ENCODE peak calls at places on chromosomes 11 and 22, in nine cellular contexts. G is NB4; M is body of pancreas; B is CD8-positive, alpha-beta memory T cell; U is SJSA1; E is GM23248; A is RWPE2; Z is retinal pigment epithelial cell; V is fibroblast of the aortic adventitia. S is an unnamed sample.

GRCh38 chr11:68142441-68143309 is 21.5 kb upstream of the CHKA start:
- DNase-seq in G (no peak), M (no peak), B (no peak), U (no peak), E (no peak), A (peak; percentile 39), Z (no peak), V (no peak), S (no peak)

GRCh38 chr11:69400769-69401590 is 80.5 kb upstream of the LINC01488 start:
- DNase-seq in G (peak; percentile 50), M (no peak), B (no peak), U (no peak), E (no peak), A (no peak), Z (no peak), V (no peak), S (peak; percentile 58)

GRCh38 chr11:74871037-74871436 is 77.9 kb downstream of the XRRA1 start:
- DNase-seq in G (peak; percentile 13), M (no peak), B (no peak), U (no peak), E (no peak), A (no peak), Z (no peak), V (peak; percentile 19), S (no peak)

GRCh38 chr22:26835929-26836528 is 178.6 kb downstream of the MIAT start:
- DNase-seq in G (peak; percentile 50), M (peak; percentile 51), B (no peak), U (peak; percentile 66), E (peak; percentile 57), A (no peak), Z (no peak), V (peak; percentile 53), S (peak; percentile 80)

GRCh38 chr11:103284260-103284659 is 175.0 kb downstream of the DYNC2H1 start:
- DNase-seq in G (no peak), M (no peak), B (no peak), U (no peak), E (no peak), A (no peak), Z (no peak), V (no peak), S (no peak)

GRCh38 chr11:100247701-100248100 is 439.4 kb upstream of the ARHGAP42 start:
- DNase-seq in G (no peak), M (no peak), B (no peak), U (no peak), E (no peak), A (no peak), Z (no peak), V (no peak), S (no peak)

GRCh38 chr11:16776716-16777115 is 38.3 kb downstream of the C11orf58 start:
- DNase-seq in G (no peak), M (no peak), B (no peak), U (peak; percentile 42), E (peak; percentile 18), A (no peak), Z (peak; percentile 51), V (peak; percentile 74), S (peak; percentile 83)

GRCh38 chr22:36365020-36365411 is 22.8 kb downstream of the MYH9 start:
- DNase-seq in G (peak; percentile 83), M (peak; percentile 68), B (peak; percentile 87), U (peak; percentile 97), E (peak; percentile 97), A (peak; percentile 90), Z (peak; percentile 84), V (peak; percentile 95), S (peak; percentile 94)

DNA sequence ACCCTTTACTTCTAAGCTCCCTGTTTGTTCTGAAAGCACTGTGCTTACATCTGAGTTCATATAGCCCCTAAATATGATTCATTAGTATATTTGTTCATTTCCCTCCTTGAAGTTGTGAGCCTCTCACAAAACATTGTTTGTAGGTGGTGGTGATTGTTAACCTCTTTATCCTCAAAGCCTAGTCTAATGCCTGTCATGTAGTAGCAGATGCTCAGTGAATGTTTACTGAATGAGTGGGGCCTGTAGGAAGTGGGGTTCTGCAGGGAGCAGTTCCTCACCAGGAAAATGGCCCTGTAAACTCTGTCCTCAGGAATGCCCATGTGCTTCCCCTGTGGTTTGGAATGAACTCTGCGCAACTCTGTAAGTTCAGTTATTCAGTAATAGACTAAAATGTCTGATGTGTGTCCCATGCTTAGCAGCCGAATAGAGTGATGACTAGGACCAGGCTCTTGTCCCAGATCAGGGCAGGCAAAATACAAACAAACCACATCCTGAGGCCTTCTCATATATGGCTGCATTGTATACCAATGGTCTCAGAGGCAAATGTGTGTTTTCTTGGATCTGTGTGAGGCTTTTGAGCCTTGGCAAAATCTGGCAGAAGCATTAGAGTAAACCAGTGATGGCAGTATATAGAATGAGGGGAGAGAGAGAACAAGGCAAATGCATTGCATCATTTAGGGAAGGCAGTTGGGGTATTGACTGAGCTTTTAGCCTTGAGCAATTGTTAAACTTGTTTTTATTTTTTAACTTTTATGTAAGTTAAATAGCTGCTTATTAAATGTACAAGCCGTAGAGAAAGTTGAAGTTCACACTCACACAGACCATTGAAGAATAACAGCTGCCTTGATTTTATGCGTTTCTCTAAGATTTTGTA is 91.4 kb upstream of the BIRC3 start:
- DNase-seq in G (no peak), M (no peak), B (no peak), U (peak; percentile 37), E (peak; percentile 91), A (no peak), Z (peak; percentile 55), V (peak; percentile 85), S (peak; percentile 78)
- H3K4me3 ChIP-seq in G (no peak overlapping the region), M (no peak overlapping the region), B (no peak overlapping the region), U (no peak overlapping the region), E (no peak overlapping the region), A (no peak overlapping the region), Z (no peak overlapping the region), V (peak overlapping the region; percentile 11), S (peak overlapping the region; percentile 31)

GRCh38 chr11:12261551-12261950 is 115.8 kb upstream of the PARVA start:
- DNase-seq in G (no peak), M (no peak), B (no peak), U (no peak), E (no peak), A (no peak), Z (no peak), V (no peak), S (peak; percentile 4)

GRCh38 chr11:12260731-12261521 is 116.4 kb upstream of the PARVA start:
- DNase-seq in G (no peak), M (no peak), B (no peak), U (no peak), E (no peak), A (no peak), Z (no peak), V (no peak), S (peak; percentile 66)

GRCh38 chr11:12259956-12260355 is 117.4 kb upstream of the PARVA start:
- DNase-seq in G (no peak), M (no peak), B (no peak), U (no peak), E (no peak), A (no peak), Z (no peak), V (no peak), S (peak; percentile 4)

GRCh38 chr11:12253843-12254281 is 123.5 kb upstream of the PARVA start:
- DNase-seq in G (no peak), M (peak; percentile 84), B (no peak), U (no peak), E (no peak), A (no peak), Z (no peak), V (no peak), S (peak; percentile 13)

GRCh38 chr11:12258451-12258850 is 118.9 kb upstream of the PARVA start:
- DNase-seq in G (no peak), M (no peak), B (no peak), U (no peak), E (peak; percentile 53), A (no peak), Z (no peak), V (peak; percentile 65), S (peak; percentile 86)
- H3K4me3 ChIP-seq in G (no peak overlapping the region), M (no peak overlapping the region), B (no peak overlapping the region), U (no peak overlapping the region), E (no peak overlapping the region), A (no peak overlapping the region), Z (no peak overlapping the region), V (no peak overlapping the region), S (no peak overlapping the region)

GRCh38 chr11:44752262-44752661 is 25.5 kb downstream of the TSPAN18 start:
- DNase-seq in G (no peak), M (no peak), B (no peak), U (no peak), E (no peak), A (no peak), Z (no peak), V (no peak), S (no peak)

GRCh38 chr11:44755553-44756505 is 29.1 kb downstream of the TSPAN18 start:
- DNase-seq in G (no peak), M (no peak), B (no peak), U (no peak), E (peak; percentile 69), A (no peak), Z (no peak), V (no peak), S (no peak)

GRCh38 chr11:44754876-44755552 is 28.3 kb downstream of the TSPAN18 start:
- DNase-seq in G (no peak), M (no peak), B (no peak), U (no peak), E (no peak), A (no peak), Z (no peak), V (no peak), S (no peak)

GRCh38 chr11:44752727-44753126 is 26.0 kb downstream of the TSPAN18 start:
- DNase-seq in G (no peak), M (no peak), B (no peak), U (no peak), E (no peak), A (no peak), Z (no peak), V (no peak), S (no peak)

GRCh38 chr11:44753965-44754645 is 27.3 kb downstream of the TSPAN18 start:
- DNase-seq in G (no peak), M (no peak), B (no peak), U (no peak), E (no peak), A (no peak), Z (no peak), V (no peak), S (no peak)
- H3K4me3 ChIP-seq in G (no peak overlapping the region), M (no peak overlapping the region), B (no peak overlapping the region), U (no peak overlapping the region), E (no peak overlapping the region), A (no peak overlapping the region), Z (no peak overlapping the region), V (no peak overlapping the region), S (no peak overlapping the region)

GRCh38 chr11:64711138-64711943 is 11.7 kb downstream of the NRXN2 start:
- DNase-seq in G (no peak), M (no peak), B (no peak), U (peak; percentile 60), E (no peak), A (no peak), Z (no peak), V (no peak), S (peak; percentile 90)

GRCh38 chr11:64713031-64713780 is 9.8 kb downstream of the NRXN2 start:
- DNase-seq in G (no peak), M (peak; percentile 53), B (no peak), U (no peak), E (peak; percentile 56), A (no peak), Z (no peak), V (peak; percentile 15), S (peak; percentile 90)

GRCh38 chr11:64712430-64713030 is 10.5 kb downstream of the NRXN2 start:
- DNase-seq in G (no peak), M (no peak), B (no peak), U (peak; percentile 59), E (no peak), A (no peak), Z (no peak), V (no peak), S (peak; percentile 83)

GRCh38 chr11:64710418-64711137 is 12.4 kb downstream of the NRXN2 start:
- DNase-seq in G (peak; percentile 65), M (no peak), B (no peak), U (no peak), E (peak; percentile 18), A (no peak), Z (no peak), V (peak; percentile 12), S (peak; percentile 96)

DNA sequence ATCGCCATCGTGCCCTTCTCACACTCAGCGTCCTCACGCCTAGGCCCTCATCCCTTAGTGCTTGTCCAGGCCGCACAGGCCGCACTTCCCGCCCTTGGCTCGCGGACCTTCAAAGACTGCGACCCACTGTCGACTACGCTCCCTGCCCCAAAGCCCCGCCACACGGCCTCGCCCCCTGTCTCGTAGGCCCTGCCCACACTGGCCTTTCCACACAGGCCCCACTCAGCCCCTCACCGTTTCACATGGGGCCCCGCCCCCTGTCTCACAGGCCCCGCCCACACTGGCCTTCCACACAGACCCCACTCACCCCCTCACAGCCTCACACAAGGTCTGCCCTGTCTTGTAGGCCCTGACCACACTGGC is 11.1 kb downstream of the NRXN2 start:
- DNase-seq in G (no peak), M (no peak), B (no peak), U (peak; percentile 64), E (no peak), A (no peak), Z (no peak), V (no peak), S (peak; percentile 77)
- H3K4me3 ChIP-seq in G (no peak overlapping the region), M (no peak overlapping the region), B (no peak overlapping the region), U (no peak overlapping the region), E (no peak overlapping the region), A (no peak overlapping the region), Z (no peak overlapping the region), V (no peak overlapping the region), S (no peak overlapping the region)